ENCODE peak calls at places on chromosomes 7 and 10, in four cellular contexts. S, Y, O and M are unnamed samples.

GRCh38 chr7:887488-887820 is 11.1 kb downstream of the GET4 start:
- DNase-seq in Y (no peak), S (no peak), O (no peak), M (no peak)

GRCh38 chr10:12390733-12391132 is 41.4 kb downstream of the CAMK1D start:
- DNase-seq in O (peak; percentile 54), S (no peak), Y (peak; percentile 65), M (no peak)

GRCh38 chr10:49615721-49616120 is 1.9 kb downstream of the CHAT start:
- DNase-seq in O (no peak), S (no peak), Y (no peak), M (no peak)

GRCh38 chr10:117442944-117443676 is 67.9 kb upstream of the PDZD8 start:
- DNase-seq in S (peak; percentile 80), O (peak; percentile 32), Y (peak; percentile 60), M (peak; percentile 88)

GRCh38 chr10:125795111-125795510 is 19.5 kb upstream of the MMP21 start:
- DNase-seq in S (no peak), O (no peak), Y (no peak), M (no peak)

GRCh38 chr7:139153832-139154231 is 44.3 kb upstream of the ZC3HAV1 start:
- DNase-seq in S (no peak), O (peak; percentile 68), Y (peak; percentile 52), M (no peak)

GRCh38 chr10:92965314-92965713 is 95.3 kb upstream of the CYP26C1 start:
- DNase-seq in Y (peak; percentile 73), O (peak; percentile 73), S (peak; percentile 53), M (peak; percentile 69)

GRCh38 chr10:78910476-78910875 is 158.3 kb upstream of the ZMIZ1 start:
- DNase-seq in S (no peak), Y (no peak), O (no peak), M (no peak)

GRCh38 chr10:109253306-109253705 is 670.0 kb downstream of the XPNPEP1 start:
- DNase-seq in Y (no peak), O (no peak), S (no peak), M (no peak)

GRCh38 chr10:124614003-124614659 is 130.0 kb downstream of the FAM53B start:
- DNase-seq in Y (no peak), S (no peak), O (no peak), M (no peak)

GRCh38 chr7:7761974-7762769 is 43.8 kb upstream of the RPA3 start:
- DNase-seq in O (peak; percentile 59), Y (peak; percentile 58), S (no peak), M (peak; percentile 49)

GRCh38 chr7:32587431-32587948 is 92.2 kb downstream of the AVL9 start:
- DNase-seq in O (peak; percentile 89), Y (peak; percentile 91), S (peak; percentile 23), M (no peak)

GRCh38 chr10:89838002-89838615 is 136.7 kb downstream of the KIF20B start:
- DNase-seq in Y (no peak), O (no peak), S (no peak), M (no peak)

GRCh38 chr10:8498881-8499280 is 444.4 kb downstream of the GATA3 start:
- DNase-seq in S (no peak), O (no peak), Y (no peak), M (no peak)

GRCh38 chr10:29946953-29947700 is 112.3 kb downstream of the JCAD start:
- DNase-seq in Y (peak; percentile 95), S (no peak), O (peak; percentile 94), M (peak; percentile 51)

GRCh38 chr10:29946614-29946952 is 112.8 kb downstream of the JCAD start:
- DNase-seq in O (no peak), S (no peak), Y (no peak), M (no peak)

GRCh38 chr10:29949411-29950011 is 109.9 kb downstream of the JCAD start:
- DNase-seq in O (peak; percentile 98), Y (peak; percentile 99), S (no peak), M (no peak)

GRCh38 chr10:29948971-29949370 is 110.4 kb downstream of the JCAD start:
- DNase-seq in S (peak; percentile 42), Y (no peak), O (no peak), M (no peak)

GRCh38 chr10:29947701-29948060 is 111.7 kb downstream of the JCAD start:
- DNase-seq in Y (no peak), O (no peak), S (no peak), M (no peak)
- TF ChIP-seq CTCF in Y (peak; percentile 17), O (no peak), S (no peak), M (no peak)

GRCh38 chr7:152025077-152025936 is at the start of gene GALNT11:
- DNase-seq in O (peak; percentile 79), Y (peak; percentile 79), S (peak; percentile 92), M (peak; percentile 96)
- TF ChIP-seq CTCF in O (peak; percentile 43), Y (peak; percentile 40), S (peak; percentile 19), M (peak; percentile 29)

DNA sequence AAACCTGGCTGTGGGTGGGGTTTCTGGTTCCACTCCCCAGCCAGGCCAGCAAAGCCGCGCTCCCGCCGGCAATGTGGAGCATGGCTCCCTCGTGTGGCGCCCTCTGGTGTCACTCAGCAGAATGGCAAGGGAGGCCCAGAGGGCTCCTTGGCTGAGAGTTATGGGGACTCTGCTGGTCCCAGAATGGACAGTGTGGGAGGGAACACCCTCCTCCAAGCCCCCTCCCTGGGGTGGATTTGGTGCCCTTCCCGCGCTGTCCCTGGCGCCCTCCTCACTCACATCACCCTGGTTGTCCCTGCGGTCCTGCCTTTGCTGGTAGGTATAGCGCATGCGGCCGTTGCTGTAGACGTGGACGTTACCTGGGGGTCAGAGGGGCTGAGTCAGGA is 14.2 kb downstream of the DNAJB12 start:
- DNase-seq in O (no peak), S (peak; percentile 73), Y (peak; percentile 49), M (peak; percentile 77)
- TF ChIP-seq CTCF in O (peak; percentile 79), S (peak; percentile 96), Y (peak; percentile 96), M (peak; percentile 83)

DNA sequence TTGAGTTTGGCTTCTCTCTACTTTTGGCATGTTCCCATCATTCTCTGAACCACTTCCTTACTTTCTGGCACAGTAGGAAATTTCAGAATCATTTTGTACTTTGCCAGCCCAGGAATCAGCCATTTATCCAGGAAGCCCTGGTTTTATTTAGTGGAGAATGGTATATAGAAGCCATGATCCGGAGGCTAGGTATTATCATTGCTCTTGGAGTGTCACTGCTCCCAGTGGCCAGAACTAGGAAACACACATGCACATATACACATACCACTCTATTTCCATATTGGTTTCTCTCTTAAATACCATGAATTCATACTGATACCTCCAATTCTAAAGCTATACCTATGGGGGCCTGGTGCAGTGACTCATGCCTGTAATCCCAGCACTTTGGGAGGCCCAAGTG is 36.3 kb downstream of the SUFU start:
- DNase-seq in O (peak; percentile 30), Y (peak; percentile 10), S (no peak), M (peak; percentile 18)
- TF ChIP-seq CTCF in O (peak; percentile 39), Y (peak; percentile 45), S (peak; percentile 35), M (peak; percentile 21)